ENCODE peak calls at places on chromosome 1, in four cellular contexts. P, W, J and U are unnamed samples.

GRCh38 chr1:235270625-235271024 is 57.4 kb downstream of the ARID4B start:
- DNase-seq in W (peak), P (peak), J (no peak), U (peak)

GRCh38 chr1:50704126-50704525 is 255.9 kb downstream of the FAF1 start:
- DNase-seq in P (peak), J (no peak), W (peak), U (peak)

GRCh38 chr1:21174638-21175323 is 1.9 kb downstream of the EIF4G3 start:
- DNase-seq in J (no peak), W (no peak), P (no peak), U (peak)

GRCh38 chr1:189226779-189227178 is 1250.9 kb downstream of the BRINP3 start:
- DNase-seq in J (no peak), W (no peak), P (no peak), U (no peak)

GRCh38 chr1:38899560-38899959 is 18.2 kb upstream of the GJA9 start:
- DNase-seq in P (no peak), W (no peak), J (no peak), U (no peak)

GRCh38 chr1:70915258-70915657 is 132.4 kb downstream of the PTGER3 start:
- DNase-seq in P (no peak), J (no peak), W (no peak), U (no peak)

GRCh38 chr1:177640687-177641086 is 329.2 kb downstream of the SEC16B start:
- DNase-seq in P (no peak), J (no peak), W (no peak), U (no peak)

GRCh38 chr1:147597010-147597409 is 55.7 kb downstream of the BCL9 start:
- DNase-seq in J (no peak), W (no peak), P (no peak), U (no peak)

GRCh38 chr1:12480748-12481362 is 137.2 kb downstream of the DHRS3 start:
- DNase-seq in J (no peak), W (no peak), P (peak), U (peak)

GRCh38 chr1:12087797-12088314 is 24.8 kb downstream of the TNFRSF8 start:
- DNase-seq in J (no peak), W (no peak), P (no peak), U (no peak)